ENCODE peak calls at places on chromosomes 7 and 10, in eight cellular contexts. T, O, K, Q, M, V, I and R are unnamed samples.

GRCh38 chr7:2029936-2030335 is 202.8 kb downstream of the MAD1L1 start:
- DNase-seq in T (no peak), K (no peak), I (peak; percentile 5), V (peak; percentile 80), M (peak; percentile 52), Q (peak; percentile 59), O (no peak), R (no peak)

GRCh38 chr10:114684822-114685209 is 26.7 kb upstream of the ABLIM1 start:
- DNase-seq in K (no peak), V (peak; percentile 63), O (no peak), M (no peak), Q (no peak), I (no peak), T (peak; percentile 81), R (no peak)

GRCh38 chr7:4500812-4501211 is 181.3 kb upstream of the FOXK1 start:
- DNase-seq in V (no peak), O (no peak), K (no peak), I (no peak), T (no peak), M (no peak), Q (no peak), R (no peak)

GRCh38 chr7:46257766-46258448 is 336.8 kb upstream of the IGFBP3 start:
- DNase-seq in I (no peak), M (no peak), Q (no peak), K (no peak), O (no peak), T (peak; percentile 72), V (no peak), R (no peak)

GRCh38 chr10:77159538-77160110 is 478.0 kb downstream of the KCNMA1 start:
- DNase-seq in Q (no peak), V (no peak), M (no peak), T (no peak), O (no peak), K (no peak), I (no peak), R (no peak)

GRCh38 chr7:43294080-43294630 is 181.7 kb downstream of the HECW1 start:
- DNase-seq in Q (no peak), V (peak; percentile 58), O (no peak), I (no peak), M (no peak), T (peak; percentile 42), K (no peak), R (no peak)

GRCh38 chr10:93406367-93407145 is 75.6 kb downstream of the MYOF start:
- DNase-seq in Q (no peak), V (no peak), K (no peak), M (no peak), O (no peak), I (no peak), T (no peak), R (no peak)

GRCh38 chr10:43236176-43236850 is 30.6 kb downstream of the RASGEF1A start:
- DNase-seq in Q (peak; percentile 31), I (peak; percentile 6), O (no peak), M (peak; percentile 41), K (no peak), V (no peak), T (no peak), R (no peak)

GRCh38 chr10:109018892-109019507 is 904.3 kb downstream of the XPNPEP1 start:
- DNase-seq in M (no peak), Q (no peak), O (no peak), K (no peak), T (no peak), I (no peak), V (no peak), R (no peak)

GRCh38 chr10:14397069-14397468 is 66.3 kb upstream of the FRMD4A start:
- DNase-seq in I (peak; percentile 69), M (peak; percentile 76), O (no peak), V (peak; percentile 75), T (no peak), K (no peak), Q (peak; percentile 74), R (peak; percentile 10)

GRCh38 chr7:41956712-41957111 is 253.8 kb upstream of the INHBA start:
- DNase-seq in K (no peak), V (peak; percentile 40), I (no peak), T (no peak), M (no peak), O (no peak), Q (no peak), R (peak; percentile 64)

GRCh38 chr10:74500026-74500704 is 326.2 kb upstream of the KAT6B start:
- DNase-seq in Q (no peak), V (no peak), T (no peak), M (no peak), I (no peak), K (no peak), O (no peak), R (no peak)

GRCh38 chr10:8088504-8088903 is 34.0 kb downstream of the GATA3 start:
- DNase-seq in I (no peak), V (no peak), Q (no peak), M (no peak), T (no peak), K (no peak), O (no peak), R (no peak)

GRCh38 chr7:17367502-17367901 is 69.0 kb downstream of the AHR start:
- DNase-seq in T (no peak), M (no peak), I (no peak), O (no peak), K (no peak), V (no peak), Q (no peak), R (no peak)

GRCh38 chr7:34175837-34176236 is 270.5 kb downstream of the BMPER start:
- DNase-seq in I (no peak), Q (no peak), V (no peak), O (no peak), K (no peak), T (no peak), M (no peak), R (no peak)

GRCh38 chr7:12961910-12962309 is 274.5 kb downstream of the ARL4A start:
- DNase-seq in K (no peak), Q (no peak), M (no peak), V (no peak), T (no peak), I (no peak), O (no peak), R (no peak)